ENCODE peak calls at places on chromosomes 12 and 14, in four cellular contexts. H, D, L and N are unnamed samples.
A peak's percentile ranks its signal among the peaks of the same experiment; 100 is the strongest.

GRCh38 chr12:101642115-101643067 is 47.6 kb downstream of the MYBPC1 start:
- DNase-seq in H (peak; percentile 76), D (peak; percentile 92), L (peak; percentile 54), N (no peak)

GRCh38 chr12:75666980-75667359 is 155.6 kb upstream of the KRR1 start:
- DNase-seq in H (no peak), D (no peak), L (no peak), N (peak; percentile 92)

GRCh38 chr14:105275267-105275946 is 25.4 kb downstream of the BRF1 start:
- DNase-seq in H (peak; percentile 34), D (peak; percentile 21), L (no peak), N (peak; percentile 68)

GRCh38 chr14:64549805-64550538 is at the start of gene PPP1R36:
- DNase-seq in H (peak; percentile 62), D (peak; percentile 42), L (no peak), N (no peak)

GRCh38 chr14:54366726-54367707 is 29.8 kb upstream of the CDKN3 start:
- DNase-seq in H (peak; percentile 94), D (peak; percentile 79), L (no peak), N (peak; percentile 70)

GRCh38 chr12:67647547-67648305 is 819 bp upstream of the DYRK2 start:
- DNase-seq in H (peak; percentile 97), D (peak; percentile 92), L (peak; percentile 36), N (peak; percentile 88)

GRCh38 chr12:14952295-14952995 is 9.0 kb downstream of the ARHGDIB start:
- DNase-seq in H (peak; percentile 27), D (no peak), L (no peak), N (peak; percentile 98)

GRCh38 chr14:95522556-95522955 is 6.1 kb upstream of the SYNE3 start:
- DNase-seq in H (no peak), D (no peak), L (no peak), N (no peak)

GRCh38 chr14:52901357-52901980 is 49.4 kb downstream of the FERMT2 start:
- DNase-seq in H (peak; percentile 53), D (no peak), L (no peak), N (no peak)

GRCh38 chr12:116166306-116166705 is 111.2 kb downstream of the MED13L start:
- DNase-seq in H (no peak), D (no peak), L (no peak), N (no peak)

GRCh38 chr12:10926263-10926662 is 2.8 kb upstream of the PRH2 start:
- DNase-seq in H (no peak), D (no peak), L (no peak), N (no peak)
- H3K18ac ChIP-seq in H (no peak overlapping the region), D (no peak overlapping the region), L (no peak overlapping the region), N (no peak overlapping the region)

DNA sequence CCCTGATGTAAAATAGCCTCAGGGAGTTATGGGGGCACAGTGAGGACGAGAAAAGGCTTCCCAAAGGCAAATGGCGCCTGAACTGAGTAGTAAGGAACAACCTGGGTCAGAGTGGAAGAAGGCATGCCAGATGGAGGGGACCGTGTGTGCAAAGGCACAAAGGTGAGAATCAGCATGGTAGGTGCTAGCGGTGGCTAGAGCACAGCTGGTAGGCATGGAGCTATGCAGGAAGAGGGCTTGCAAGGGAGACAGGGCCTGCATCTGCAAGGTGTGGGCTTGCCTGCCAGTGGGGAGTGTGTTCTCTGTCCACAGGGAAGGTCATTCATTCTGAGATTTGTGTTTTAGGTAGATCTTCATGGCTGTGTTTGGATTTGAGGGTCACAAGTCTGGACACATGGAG is 18.5 kb upstream of the HSP90AA1 start:
- DNase-seq in H (no peak), D (no peak), L (no peak), N (no peak)
- H4K5ac ChIP-seq in H (no peak overlapping the region), D (no peak overlapping the region), L (no peak overlapping the region), N (no peak overlapping the region)

DNA sequence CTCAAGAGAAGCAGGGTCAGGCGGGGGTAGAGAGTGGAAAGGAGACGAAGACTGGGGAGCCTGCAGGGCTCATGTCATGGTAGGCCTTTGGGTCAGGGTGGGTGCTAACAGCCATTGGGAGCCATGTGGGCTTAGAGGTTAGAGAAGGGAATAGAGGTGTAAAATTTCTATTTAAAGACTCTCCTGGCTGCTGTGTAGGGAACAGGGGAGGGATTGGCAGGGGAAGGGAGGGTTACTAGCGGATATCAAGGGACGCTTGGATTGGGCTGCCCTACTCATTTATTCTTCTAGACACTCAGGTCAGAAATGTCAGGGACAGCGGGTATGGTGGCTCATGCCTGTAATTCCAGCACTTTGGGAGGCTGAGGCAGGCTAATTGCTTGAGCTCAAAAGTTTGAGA is 18.2 kb downstream of the WSCD2 start:
- DNase-seq in H (no peak), D (no peak), L (no peak), N (no peak)
- H3K18ac ChIP-seq in H (no peak overlapping the region), D (no peak overlapping the region), L (peak overlapping the region; percentile 9), N (no peak overlapping the region)

DNA sequence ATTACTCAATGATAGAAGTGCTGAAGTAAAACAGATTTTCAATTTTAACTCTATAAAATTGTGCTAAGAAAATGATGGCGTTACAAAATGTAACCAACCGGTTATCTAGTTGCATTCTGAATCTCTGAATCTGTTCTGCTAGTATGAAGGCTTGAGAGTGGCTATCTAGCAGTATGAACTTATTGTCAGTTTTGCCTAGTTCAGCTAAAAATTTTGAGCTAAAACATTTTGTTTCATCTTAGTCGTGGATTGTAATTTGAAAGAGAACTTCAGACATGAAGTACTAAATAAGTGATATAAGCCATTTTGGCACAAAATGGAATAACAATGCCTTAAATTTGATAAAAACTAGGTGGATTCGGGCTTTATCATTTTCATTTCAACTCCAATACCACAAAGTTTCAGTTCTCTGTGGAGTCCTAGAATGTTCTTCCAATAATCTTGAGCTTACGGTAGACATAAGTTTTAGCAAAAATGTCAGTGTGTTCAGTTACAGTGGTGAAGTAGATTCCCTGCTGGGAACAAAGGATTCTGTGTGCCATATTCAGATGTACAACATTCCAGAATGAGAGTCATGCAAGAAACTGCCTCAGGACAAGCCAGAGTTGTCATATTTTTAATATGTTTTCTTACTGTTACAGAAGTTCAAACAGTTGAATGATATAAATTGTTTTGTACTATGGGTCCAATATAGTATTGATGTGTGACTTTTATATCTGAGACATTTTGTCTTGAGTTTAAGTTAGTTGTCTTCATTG is 28.1 kb downstream of the ATP6V1D start:
- DNase-seq in H (no peak), D (no peak), L (no peak), N (peak; percentile 43)
- H4K5ac ChIP-seq in H (no peak overlapping the region), D (no peak overlapping the region), L (no peak overlapping the region), N (no peak overlapping the region)

GRCh38 chr14:61439779-61440418 is 118.5 kb downstream of the PRKCH start:
- DNase-seq in H (no peak), D (no peak), L (no peak), N (no peak)

GRCh38 chr14:61438036-61438435 is 116.7 kb downstream of the PRKCH start:
- DNase-seq in H (peak; percentile 25), D (no peak), L (no peak), N (no peak)

GRCh38 chr14:61438497-61438859 is 117.1 kb downstream of the PRKCH start:
- DNase-seq in H (no peak), D (no peak), L (no peak), N (no peak)

GRCh38 chr14:61437383-61437782 is 116.0 kb downstream of the PRKCH start:
- DNase-seq in H (no peak), D (no peak), L (no peak), N (no peak)

DNA sequence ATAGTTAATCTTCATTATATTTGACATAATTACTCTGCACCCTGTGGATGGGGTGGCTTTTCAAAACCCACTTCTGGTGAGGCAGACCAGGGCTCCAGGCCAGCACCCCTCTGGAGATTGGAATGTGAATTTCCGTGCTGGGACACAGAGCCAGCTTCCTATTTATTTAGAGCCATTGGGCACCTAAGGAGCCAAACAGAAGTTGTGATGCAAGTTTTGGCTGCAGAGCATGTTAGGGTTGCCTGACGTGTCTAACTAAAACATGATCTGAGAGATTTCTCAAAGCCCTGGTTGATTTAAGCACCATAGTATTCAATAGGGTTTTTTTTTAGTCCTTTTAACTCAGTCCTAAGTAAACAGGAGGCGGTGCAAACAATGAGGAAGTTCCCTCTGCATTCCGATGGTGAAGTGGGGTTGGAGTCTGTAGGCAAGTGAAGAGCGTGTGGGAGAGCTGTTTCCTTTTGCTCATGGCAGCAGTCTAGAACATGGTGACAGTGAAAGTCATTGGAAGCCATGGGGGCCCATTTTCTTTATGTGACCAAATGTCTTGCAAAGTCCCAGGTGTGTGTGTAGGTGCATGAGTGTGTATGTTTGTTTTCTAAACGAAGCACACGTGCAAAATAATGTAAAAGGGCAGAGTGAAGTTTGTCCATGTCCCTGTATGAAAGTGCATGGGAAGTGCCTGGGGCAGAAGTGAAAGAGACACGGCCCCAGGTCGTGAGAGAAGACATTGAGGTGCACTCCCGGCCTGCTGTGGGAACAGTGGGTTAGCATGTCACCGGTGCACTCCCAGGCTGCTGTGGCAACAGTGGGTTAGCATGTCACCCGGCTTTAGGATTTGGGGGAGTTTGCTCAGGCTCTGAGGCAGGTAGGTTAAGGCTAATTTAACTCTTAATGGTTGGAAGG is 117.7 kb downstream of the PRKCH start:
- DNase-seq in H (peak; percentile 88), D (peak; percentile 41), L (no peak), N (peak; percentile 57)
- H3K18ac ChIP-seq in H (peak overlapping the region; percentile 24), D (peak overlapping the region; percentile 7), L (peak overlapping the region; percentile 91), N (no peak overlapping the region)

GRCh38 chr12:121233628-121234020 is 23.7 kb downstream of the P2RX4 start:
- DNase-seq in H (no peak), D (peak; percentile 46), L (no peak), N (no peak)

GRCh38 chr12:121232977-121233627 is 23.2 kb downstream of the P2RX4 start:
- DNase-seq in H (peak; percentile 51), D (peak; percentile 72), L (no peak), N (no peak)

GRCh38 chr12:121230538-121230907 is 20.6 kb downstream of the P2RX4 start:
- DNase-seq in H (no peak), D (no peak), L (no peak), N (no peak)

GRCh38 chr12:121228919-121229650 is 19.2 kb downstream of the P2RX4 start:
- DNase-seq in H (no peak), D (no peak), L (no peak), N (no peak)

DNA sequence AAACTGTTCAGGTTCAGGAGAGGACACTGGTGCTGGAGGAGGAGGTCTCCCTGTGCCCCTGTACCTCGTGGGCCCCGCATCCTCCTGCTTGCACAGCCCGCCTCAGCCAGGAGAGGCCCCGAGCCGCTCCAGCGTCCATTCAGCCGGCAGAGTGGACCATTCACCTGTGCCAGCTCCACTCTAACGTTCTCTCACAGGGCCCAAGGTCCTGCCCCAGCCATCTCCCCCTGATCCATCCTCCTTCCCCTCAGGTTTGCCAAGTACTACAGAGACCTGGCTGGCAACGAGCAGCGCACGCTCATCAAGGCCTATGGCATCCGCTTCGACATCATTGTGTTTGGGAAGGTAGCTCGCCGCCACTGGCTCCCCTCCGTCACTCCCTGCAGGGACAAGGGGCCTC is 22.2 kb downstream of the P2RX4 start:
- DNase-seq in H (no peak), D (peak; percentile 33), L (no peak), N (no peak)
- H4K5ac ChIP-seq in H (no peak overlapping the region), D (no peak overlapping the region), L (no peak overlapping the region), N (no peak overlapping the region)

GRCh38 chr12:124605869-124606774 is 38.7 kb upstream of the NCOR2 start:
- DNase-seq in H (peak; percentile 31), D (no peak), L (no peak), N (no peak)
- H3K18ac ChIP-seq in H (no peak overlapping the region), D (no peak overlapping the region), L (peak overlapping the region; percentile 0), N (no peak overlapping the region)

GRCh38 chr14:59912443-59912842 is 7.5 kb upstream of the LRRC9 start:
- DNase-seq in H (no peak), D (no peak), L (no peak), N (no peak)
- H4K5ac ChIP-seq in H (no peak overlapping the region), D (peak overlapping the region; percentile 87), L (no peak overlapping the region), N (no peak overlapping the region)

GRCh38 chr12:124380793-124381453 is 86.0 kb downstream of the RFLNA start:
- DNase-seq in H (peak; percentile 47), D (no peak), L (no peak), N (no peak)
- H3K18ac ChIP-seq in H (no peak overlapping the region), D (no peak overlapping the region), L (no peak overlapping the region), N (no peak overlapping the region)